ENCODE peak calls at places on chromosomes 4 and X, in four cellular contexts. S is endothelial cell of umbilical vein, D is A549, A is K562. Q is an unnamed sample.

GRCh38 chr4:72112514-72113156 is 80.8 kb downstream of the NPFFR2 start:
- DNase-seq in S (peak; percentile 1), D (peak; percentile 55), A (peak; percentile 13), Q (peak; percentile 42)

GRCh38 chr4:6356076-6356560 is 86.5 kb downstream of the WFS1 start:
- DNase-seq in S (no peak), D (no peak), A (no peak), Q (no peak)

GRCh38 chr4:80033581-80033980 is 39.4 kb downstream of the ANTXR2 start:
- DNase-seq in S (no peak), D (no peak), A (no peak), Q (no peak)

GRCh38 chr4:143402776-143403550 is 66.3 kb downstream of the GAB1 start:
- DNase-seq in S (peak; percentile 86), D (no peak), A (no peak), Q (no peak)

GRCh38 chr4:158856852-158857251 is 88.0 kb downstream of the FNIP2 start:
- DNase-seq in S (peak; percentile 70), D (peak; percentile 40), A (peak; percentile 32), Q (peak; percentile 45)

GRCh38 chrX:103716967-103717366 is 6.3 kb downstream of the TMEM31 start:
- DNase-seq in S (peak; percentile 12), D (peak; percentile 10), A (no peak), Q (no peak)

GRCh38 chr4:113539408-113539807 is 222.1 kb downstream of the CAMK2D start:
- DNase-seq in S (no peak), D (no peak), A (no peak), Q (no peak)

GRCh38 chr4:76984788-76985211 is 35.2 kb downstream of the SEPTIN11 start:
- DNase-seq in S (peak; percentile 77), D (no peak), A (no peak), Q (no peak)

GRCh38 chrX:39008554-39008953 is 207.3 kb downstream of the MID1IP1 start:
- DNase-seq in S (no peak), D (no peak), A (no peak), Q (peak; percentile 76)

GRCh38 chr4:20883677-20884076 is 183.4 kb downstream of the PACRGL start:
- DNase-seq in S (no peak), D (no peak), A (no peak), Q (no peak)

GRCh38 chr4:112604590-112604989 is 32.1 kb downstream of the ZGRF1 start:
- DNase-seq in S (peak; percentile 69), D (peak; percentile 37), A (peak; percentile 54), Q (peak; percentile 51)

GRCh38 chr4:134320048-134320447 is 118.5 kb upstream of the PABPC4L start:
- DNase-seq in S (no peak), D (no peak), A (no peak), Q (no peak)

GRCh38 chrX:73963682-73964081 is 340.3 kb upstream of the ZCCHC13 start:
- DNase-seq in S (no peak), D (no peak), A (no peak), Q (no peak)

GRCh38 chrX:119589810-119590209 is 15.4 kb downstream of the UBE2A start:
- DNase-seq in S (no peak), D (no peak), A (no peak), Q (no peak)

GRCh38 chr4:80986021-80986420 is 44.5 kb upstream of the BMP3 start:
- DNase-seq in S (no peak), D (no peak), A (no peak), Q (no peak)

GRCh38 chr4:77010841-77011354 is 61.3 kb downstream of the SEPTIN11 start:
- DNase-seq in S (peak; percentile 88), D (no peak), A (no peak), Q (no peak)

GRCh38 chr4:26127851-26128337 is 192.9 kb upstream of the RBPJ start:
- DNase-seq in S (no peak), D (no peak), A (no peak), Q (no peak)

GRCh38 chr4:26122690-26123089 is 198.1 kb upstream of the RBPJ start:
- DNase-seq in S (no peak), D (no peak), A (no peak), Q (no peak)

GRCh38 chr4:26127001-26127400 is 193.8 kb upstream of the RBPJ start:
- DNase-seq in S (no peak), D (no peak), A (no peak), Q (no peak)

GRCh38 chr4:26126135-26126718 is 194.6 kb upstream of the RBPJ start:
- DNase-seq in S (no peak), D (no peak), A (no peak), Q (peak; percentile 29)

DNA sequence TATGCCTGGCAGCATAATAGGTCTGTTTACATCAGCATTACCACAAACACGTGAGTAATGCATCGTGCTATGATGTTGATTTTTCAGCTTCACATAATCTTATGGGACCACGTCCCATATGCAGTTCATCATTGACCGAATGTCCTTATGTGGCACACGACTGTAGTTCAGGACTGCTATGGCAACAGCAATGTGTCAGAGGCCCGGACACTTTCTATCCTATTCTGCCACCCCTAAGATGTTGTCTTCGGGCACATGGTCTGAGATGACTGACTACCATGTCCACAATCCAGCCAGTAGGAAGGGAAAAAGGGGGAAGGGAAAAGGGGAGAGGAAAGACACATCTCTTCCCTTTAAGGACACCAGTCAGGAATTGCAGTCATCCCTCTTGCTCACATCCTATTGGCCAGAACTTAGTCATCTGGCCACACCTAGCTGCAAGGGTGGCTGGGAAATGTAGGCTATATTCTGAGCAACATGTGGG is 196.0 kb upstream of the RBPJ start:
- DNase-seq in S (no peak), D (no peak), A (peak; percentile 19), Q (peak; percentile 26)
- TF ChIP-seq MYC in S (no peak), D (no peak), A (no peak), Q (no peak)

DNA sequence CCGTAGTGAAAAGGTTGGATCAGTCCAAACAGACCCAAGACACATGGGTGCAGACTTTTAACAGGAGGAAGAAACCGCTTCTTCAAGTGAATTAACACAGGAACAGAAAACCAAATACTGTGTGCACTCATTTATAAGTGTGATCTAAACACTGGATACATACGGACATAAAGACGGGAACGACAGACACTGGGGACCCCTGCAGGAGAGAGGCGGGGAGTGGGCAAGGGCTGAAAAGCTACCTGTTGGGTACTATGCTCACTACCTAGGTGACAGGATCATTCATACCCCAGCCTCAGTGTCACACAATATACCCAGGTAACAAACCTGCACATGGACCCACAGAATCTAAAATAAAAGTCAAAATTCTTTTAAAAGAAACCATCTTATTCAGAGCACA is 326.0 kb upstream of the NOCT start:
- DNase-seq in S (no peak), D (no peak), A (no peak), Q (no peak)
- TF ChIP-seq CTCF in S (no peak), D (no peak), A (no peak), Q (no peak)

DNA sequence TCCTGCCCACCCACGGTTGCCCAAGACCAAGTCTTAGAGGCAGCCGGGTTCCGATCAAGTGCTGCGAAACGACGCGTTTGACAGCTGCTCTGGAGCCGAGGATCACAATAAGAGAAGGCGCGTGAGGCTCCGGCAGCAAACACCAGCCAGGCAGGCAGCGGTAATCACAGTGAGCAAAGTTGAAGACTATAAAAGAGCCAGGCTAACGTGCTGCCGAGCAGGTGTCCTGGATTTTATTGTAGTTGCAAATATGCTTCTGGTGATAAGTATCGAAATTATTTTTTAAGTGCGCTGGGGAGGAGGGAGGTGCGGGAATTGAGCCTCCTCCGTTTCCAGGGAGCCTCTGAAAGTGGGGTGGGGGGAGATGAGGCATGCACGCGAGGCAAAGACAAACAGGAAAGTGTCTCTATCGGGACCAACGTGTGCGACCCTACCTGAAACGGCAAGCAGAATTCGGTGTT is 597 bp downstream of the GABRA2 start:
- DNase-seq in S (no peak), D (no peak), A (no peak), Q (no peak)
- TF ChIP-seq POLR2A in S (no peak), D (no peak), A (no peak), Q (no peak)

GRCh38 chr4:15986900-15987299 is 23.9 kb upstream of the FGFBP2 start:
- DNase-seq in S (no peak), D (no peak), A (no peak), Q (no peak)
- TF ChIP-seq MYC in S (no peak), D (no peak), A (no peak), Q (no peak)

DNA sequence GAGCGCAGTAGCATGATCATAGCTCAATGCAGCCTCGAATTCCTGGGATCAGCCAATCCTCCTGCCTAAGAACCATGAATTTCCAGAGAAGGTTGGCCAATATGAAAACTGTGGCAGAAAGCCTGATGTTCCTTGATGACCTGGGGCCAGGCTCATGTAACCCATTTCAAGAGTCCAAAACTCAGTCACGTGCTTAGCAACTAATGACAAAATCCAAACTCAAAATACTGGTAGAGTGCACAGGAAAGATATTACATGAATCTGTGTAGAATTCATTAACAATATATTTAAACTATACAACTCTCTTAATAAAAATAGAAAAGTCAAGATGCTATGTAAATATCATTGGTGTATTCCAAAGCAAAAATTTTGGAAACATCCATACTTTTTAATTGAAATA is 265.7 kb upstream of the NDST3 start:
- DNase-seq in S (no peak), D (no peak), A (no peak), Q (no peak)
- TF ChIP-seq CTCF in S (no peak), D (no peak), A (no peak), Q (no peak)

GRCh38 chrX:101386542-101386885 is 523 bp upstream of the BTK start:
- DNase-seq in S (no peak), D (no peak), A (no peak), Q (no peak)
- TF ChIP-seq POLR2A in S (no peak), D (no peak), A (no peak), Q (no peak)

DNA sequence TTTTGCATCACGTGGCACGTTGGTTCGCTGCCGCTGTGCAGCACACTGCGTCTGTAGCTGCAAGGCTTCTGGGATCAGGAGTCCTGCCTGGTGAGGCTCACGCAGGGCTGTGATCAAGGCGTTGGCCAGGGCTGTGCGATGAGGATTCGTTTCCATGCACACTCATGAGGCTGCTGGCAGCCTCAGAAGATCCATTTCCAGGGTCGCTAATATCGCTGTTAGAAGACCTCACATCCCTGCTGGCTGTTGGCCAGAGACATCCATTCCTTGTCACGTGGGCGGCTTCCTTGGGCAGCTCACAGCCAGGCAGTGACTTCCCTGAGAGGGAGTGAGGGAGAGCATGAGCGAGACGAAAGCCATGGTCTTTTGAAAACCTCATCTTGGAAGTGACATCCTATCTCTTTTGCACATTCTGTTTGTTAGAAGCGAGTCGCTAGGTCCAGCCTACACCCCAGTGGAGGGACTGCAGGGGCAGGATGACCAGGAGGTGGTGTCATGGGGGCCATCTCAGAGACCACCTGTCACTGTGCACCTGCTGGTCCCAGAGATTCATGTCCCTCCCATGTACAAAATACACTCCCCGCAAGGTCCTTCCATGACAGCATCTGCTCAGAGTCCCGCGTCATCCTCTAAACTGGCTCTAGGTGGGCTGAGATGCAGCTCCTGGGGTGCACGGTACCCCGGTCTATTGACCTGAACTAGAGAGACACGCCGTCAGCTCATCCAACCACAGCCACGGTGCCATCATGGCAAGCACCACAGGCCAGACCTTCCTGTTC is 12.2 kb downstream of the RGS12 start:
- DNase-seq in S (peak; percentile 76), D (no peak), A (no peak), Q (no peak)
- TF ChIP-seq MYC in S (no peak), D (no peak), A (no peak), Q (no peak)